ENCODE peak calls at places on chromosome 7, in ten cellular contexts. H is GM13976; A is WTC11; E is body of pancreas; T is cardiac fibroblast; V is AG10803; X is CD8-positive, alpha-beta T cell; I is SK-N-SH; Y is endothelial cell; O is psoas muscle. C is an unnamed sample.

GRCh38 chr7:158289761-158290523 is 297.7 kb downstream of the PTPRN2 start:
- DNase-seq in O (no peak), T (no peak), V (no peak), I (no peak), E (no peak), Y (no peak), X (peak), H (no peak), A (no peak), C (no peak)

GRCh38 chr7:113774182-113774807 is 144.5 kb downstream of the PPP1R3A start:
- DNase-seq in X (no peak), Y (peak), T (peak), E (peak), V (peak), A (no peak), I (peak), H (peak), O (no peak), C (no peak)

GRCh38 chr7:39527951-39528350 is 38.3 kb upstream of the YAE1 start:
- DNase-seq in T (no peak), V (peak), X (no peak), Y (no peak), E (no peak), O (no peak), I (no peak), A (no peak), H (no peak), C (no peak)

GRCh38 chr7:33922820-33923219 is 17.5 kb downstream of the BMPER start:
- DNase-seq in X (no peak), H (no peak), I (no peak), O (peak), A (no peak), E (peak), V (peak), T (no peak), Y (no peak), C (no peak)

GRCh38 chr7:138935438-138936079 is 45.6 kb downstream of the KIAA1549 start:
- DNase-seq in T (peak), E (peak), A (no peak), O (peak), H (no peak), Y (no peak), X (no peak), I (peak), V (peak), C (no peak)

GRCh38 chr7:131068604-131069021 is 259.1 kb upstream of the MKLN1 start:
- DNase-seq in Y (no peak), H (no peak), X (no peak), T (peak), I (no peak), V (peak), O (no peak), E (no peak), A (no peak), C (no peak)

GRCh38 chr7:13800694-13801448 is 188.6 kb downstream of the ETV1 start:
- DNase-seq in E (peak), H (no peak), A (no peak), T (peak), O (no peak), I (no peak), X (no peak), V (peak), Y (no peak), C (no peak)

GRCh38 chr7:2870471-2870941 is 26.4 kb upstream of the GNA12 start:
- DNase-seq in Y (peak), O (peak), V (peak), E (peak), I (peak), H (peak), X (no peak), T (peak), A (peak), C (no peak)

GRCh38 chr7:25068814-25069213 is 56.2 kb downstream of the CYCS start:
- DNase-seq in X (no peak), H (no peak), Y (no peak), O (no peak), T (no peak), I (no peak), A (no peak), E (no peak), V (no peak), C (no peak)

GRCh38 chr7:14092376-14092775 is 102.9 kb upstream of the ETV1 start:
- DNase-seq in H (no peak), T (no peak), X (no peak), A (no peak), I (no peak), O (no peak), E (no peak), Y (no peak), V (no peak), C (no peak)

GRCh38 chr7:22563621-22564241 is 63.7 kb upstream of the STEAP1B start:
- DNase-seq in I (no peak), O (no peak), X (peak), A (peak), E (peak), V (peak), T (no peak), Y (no peak), H (no peak), C (no peak)
- TF ChIP-seq CTCF in I (no peak), O (no peak), X (no peak), A (no peak), E (no peak), V (no peak), T (no peak), Y (no peak), H (no peak), C (no peak)

GRCh38 chr7:1068013-1068412 is 19.9 kb upstream of the GPER1 start:
- DNase-seq in T (no peak), O (no peak), V (no peak), E (no peak), X (no peak), Y (no peak), I (no peak), H (no peak), A (no peak), C (no peak)

GRCh38 chr7:1063361-1063760 is 19.0 kb downstream of the GPR146 start:
- DNase-seq in T (no peak), A (no peak), H (no peak), Y (no peak), O (no peak), X (no peak), V (no peak), E (no peak), I (no peak), C (no peak)

GRCh38 chr7:1062296-1063294 is 18.2 kb downstream of the GPR146 start:
- DNase-seq in O (no peak), T (no peak), X (no peak), Y (no peak), E (no peak), V (no peak), A (no peak), H (peak), I (no peak), C (no peak)

GRCh38 chr7:1064581-1064980 is 20.2 kb downstream of the GPR146 start:
- DNase-seq in Y (no peak), I (no peak), A (no peak), V (no peak), E (no peak), X (no peak), O (no peak), T (no peak), H (no peak), C (no peak)

GRCh38 chr7:1065263-1066260 is 21.2 kb downstream of the GPR146 start:
- DNase-seq in O (peak), A (peak), Y (peak), X (peak), H (peak), E (peak), T (peak), I (peak), V (peak), C (peak)
- TF ChIP-seq CTCF in O (peak), A (peak), Y (peak), X (peak), H (peak), E (peak), T (peak), I (peak), V (peak), C (peak)

DNA sequence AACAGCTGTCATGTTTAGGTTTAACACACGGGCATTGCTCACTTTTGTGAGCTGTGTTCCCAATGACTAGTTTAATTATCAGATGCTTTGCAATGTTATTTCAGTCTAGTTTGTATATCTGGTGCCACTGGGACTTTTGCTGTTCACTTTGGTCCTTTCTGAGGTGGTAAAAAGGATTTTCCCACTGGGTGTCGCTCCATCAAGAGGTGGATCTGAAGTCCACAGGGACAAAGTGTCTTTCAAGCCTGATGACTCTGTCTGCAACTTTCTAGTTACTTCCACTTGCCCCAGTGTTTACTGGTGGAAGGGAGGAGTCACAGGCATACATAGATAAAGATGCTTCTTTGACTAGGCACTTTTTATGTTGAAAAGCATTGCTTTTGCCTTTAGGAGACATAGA is 242.2 kb downstream of the HGF start:
- DNase-seq in O (no peak), V (no peak), A (no peak), Y (no peak), T (no peak), E (no peak), I (no peak), X (no peak), H (no peak), C (no peak)
- TF ChIP-seq CTCF in O (no peak), V (peak), A (no peak), Y (no peak), T (no peak), E (no peak), I (no peak), X (no peak), H (no peak), C (no peak)

DNA sequence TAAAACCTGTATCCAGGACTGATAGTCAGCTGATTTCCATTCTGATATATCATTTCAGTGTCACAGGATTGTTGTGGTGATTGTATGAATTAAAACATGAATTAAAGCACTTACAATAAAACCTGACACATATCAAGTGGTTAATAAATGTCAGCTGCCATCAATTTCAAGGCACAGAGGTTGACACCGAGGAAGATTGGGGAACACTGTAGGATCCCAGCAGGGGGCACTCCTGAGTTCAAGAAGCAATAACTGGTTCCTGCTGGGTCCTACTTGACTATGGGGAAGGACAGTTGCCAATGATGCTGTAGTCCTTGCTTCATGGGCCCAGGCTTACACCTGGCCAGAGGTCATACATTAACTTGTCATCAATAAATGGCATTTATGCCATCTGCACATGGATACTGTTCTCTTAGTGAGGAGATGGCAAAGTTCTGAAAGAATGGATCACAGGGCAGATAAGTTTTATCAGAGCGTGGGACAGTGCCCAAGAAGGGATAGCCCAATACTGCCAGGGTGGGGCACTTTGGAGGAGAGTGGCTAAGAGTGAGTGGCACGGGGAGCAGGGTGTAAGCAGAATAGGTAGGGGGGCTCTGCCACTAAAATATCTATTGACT is 24.1 kb downstream of the FZD1 start:
- DNase-seq in O (peak), V (no peak), A (peak), E (peak), T (peak), H (peak), Y (peak), X (no peak), I (no peak), C (no peak)
- TF ChIP-seq CTCF in O (peak), V (peak), A (peak), E (peak), T (peak), H (peak), Y (peak), X (no peak), I (peak), C (peak)

GRCh38 chr7:100785878-100786277 is 41.4 kb downstream of the EPHB4 start:
- DNase-seq in X (peak), E (no peak), I (no peak), Y (no peak), O (no peak), H (no peak), A (peak), T (no peak), V (no peak), C (no peak)
- TF ChIP-seq CTCF in X (no peak), E (no peak), I (no peak), Y (no peak), O (no peak), H (no peak), A (no peak), T (no peak), V (no peak), C (no peak)

GRCh38 chr7:66518151-66518691 is 110.5 kb upstream of the KCTD7 start:
- DNase-seq in V (no peak), O (no peak), H (no peak), T (no peak), Y (no peak), A (no peak), X (no peak), E (no peak), I (no peak), C (no peak)

GRCh38 chr7:66521675-66522074 is 107.0 kb upstream of the KCTD7 start:
- DNase-seq in X (no peak), O (no peak), A (no peak), H (no peak), Y (no peak), I (no peak), V (no peak), E (no peak), T (no peak), C (no peak)

GRCh38 chr7:66524738-66525137 is 103.9 kb upstream of the KCTD7 start:
- DNase-seq in O (no peak), E (no peak), V (no peak), Y (no peak), X (no peak), A (no peak), H (no peak), T (no peak), I (no peak), C (no peak)

GRCh38 chr7:66523409-66523808 is 105.3 kb upstream of the KCTD7 start:
- DNase-seq in T (no peak), X (no peak), O (no peak), I (no peak), E (no peak), Y (no peak), V (no peak), A (no peak), H (no peak), C (no peak)

DNA sequence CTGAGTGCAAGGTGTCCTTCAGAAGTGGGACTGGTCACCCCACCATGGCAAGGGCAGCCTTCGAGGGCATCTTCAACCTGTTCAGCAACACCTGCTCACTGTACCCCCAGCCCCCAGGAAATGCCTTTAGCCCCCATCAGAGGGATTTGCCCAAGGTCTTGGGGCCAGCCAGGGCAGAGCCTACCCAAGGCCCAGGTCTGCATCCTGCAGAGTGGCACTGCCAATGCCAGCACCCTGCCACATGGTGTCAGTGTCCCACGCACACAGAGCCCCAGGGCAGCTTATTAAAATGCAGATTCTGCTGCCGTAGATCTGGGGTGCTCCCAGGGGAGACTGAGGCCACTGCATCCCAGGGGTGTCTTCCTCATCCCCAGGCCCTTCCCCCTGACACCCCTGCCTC is 106.2 kb upstream of the KCTD7 start:
- DNase-seq in H (no peak), O (no peak), T (peak), A (no peak), X (no peak), Y (no peak), E (no peak), V (no peak), I (peak), C (no peak)
- TF ChIP-seq CTCF in H (peak), O (no peak), T (peak), A (no peak), X (no peak), Y (no peak), E (no peak), V (peak), I (peak), C (peak)

DNA sequence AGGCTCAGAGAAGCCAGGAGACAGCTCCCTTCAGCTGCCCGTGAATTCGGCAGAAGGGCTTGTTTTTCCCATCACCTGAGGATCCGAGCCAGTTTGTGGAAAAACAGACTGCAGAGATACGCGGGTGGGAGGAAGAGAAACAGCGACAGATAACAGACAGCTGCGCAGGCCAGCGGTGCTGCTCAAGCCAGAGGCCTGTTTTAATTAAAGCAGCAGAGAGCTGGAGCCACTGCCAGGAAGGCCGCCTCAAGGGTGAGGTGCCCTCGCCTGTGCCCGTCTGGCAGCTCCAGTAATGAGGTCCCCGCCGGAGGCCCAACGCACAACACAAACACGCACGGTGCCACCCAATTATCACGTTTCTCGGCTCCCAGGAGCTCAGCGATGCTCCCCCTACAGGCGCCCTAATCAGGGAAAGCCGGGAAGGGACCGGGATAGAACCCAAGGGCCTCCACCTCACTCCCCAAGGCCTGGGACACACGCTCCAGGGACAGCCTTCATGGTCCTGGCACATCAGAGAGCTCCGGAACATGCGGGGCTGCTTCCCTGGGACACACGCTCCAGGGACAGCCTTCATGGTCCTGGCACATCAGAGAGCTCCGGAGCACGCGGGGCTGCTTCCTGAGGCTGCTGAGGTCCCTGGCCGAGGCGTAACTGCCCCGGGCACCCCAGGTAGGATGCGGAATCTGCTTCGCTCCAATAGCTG is 60.6 kb upstream of the DNAAF5 start:
- DNase-seq in I (peak), V (peak), H (no peak), A (peak), E (peak), X (no peak), T (peak), Y (no peak), O (peak), C (no peak)
- TF ChIP-seq CTCF in I (peak), V (peak), H (no peak), A (no peak), E (no peak), X (no peak), T (peak), Y (no peak), O (no peak), C (no peak)